ENCODE peak calls at places on chromosomes 16 and 17, in seven cellular contexts. I, G, U, V, K, H and D are unnamed samples. For H3K4me1, the result is how much of the 10 kb centered on the place peaks cover.

GRCh38 chr17:75110307-75110937 is 653 bp downstream of the ARMC7 start:
- DNase-seq in H (peak), K (peak), I (peak), G (no peak), V (peak), U (no peak), D (peak)

GRCh38 chr17:37458805-37459204 is 30.9 kb upstream of the DUSP14 start:
- DNase-seq in U (no peak), I (no peak), H (peak), G (peak), V (no peak), K (no peak), D (no peak)

GRCh38 chr17:81142301-81143199 is 22.8 kb upstream of the PVALEF start:
- DNase-seq in V (peak), K (peak), H (peak), U (peak), G (peak), I (peak), D (peak)

GRCh38 chr17:81080056-81080455 is 45.1 kb downstream of the BAIAP2 start:
- DNase-seq in H (no peak), K (no peak), V (no peak), I (no peak), G (no peak), U (no peak), D (no peak)

GRCh38 chr17:43356999-43357398 is 41.8 kb upstream of the ARL4D start:
- DNase-seq in I (peak), U (no peak), H (peak), K (no peak), G (peak), V (no peak), D (no peak)

GRCh38 chr17:48603959-48604769 is 622 bp downstream of the HOXB6 start:
- DNase-seq in V (peak), I (no peak), H (peak), G (no peak), K (no peak), U (no peak), D (no peak)

GRCh38 chr17:57946798-57947358 is 8.3 kb downstream of the CUEDC1 start:
- DNase-seq in I (peak), G (peak), H (peak), V (no peak), U (no peak), K (peak), D (no peak)

GRCh38 chr16:72481419-72481818 is 309.5 kb upstream of the PMFBP1 start:
- DNase-seq in H (peak), V (no peak), U (no peak), K (no peak), G (no peak), I (no peak), D (no peak)

GRCh38 chr17:47120521-47121095 is 68.5 kb downstream of the CDC27 start:
- DNase-seq in H (no peak), V (no peak), I (no peak), U (no peak), K (no peak), G (peak), D (no peak)

DNA sequence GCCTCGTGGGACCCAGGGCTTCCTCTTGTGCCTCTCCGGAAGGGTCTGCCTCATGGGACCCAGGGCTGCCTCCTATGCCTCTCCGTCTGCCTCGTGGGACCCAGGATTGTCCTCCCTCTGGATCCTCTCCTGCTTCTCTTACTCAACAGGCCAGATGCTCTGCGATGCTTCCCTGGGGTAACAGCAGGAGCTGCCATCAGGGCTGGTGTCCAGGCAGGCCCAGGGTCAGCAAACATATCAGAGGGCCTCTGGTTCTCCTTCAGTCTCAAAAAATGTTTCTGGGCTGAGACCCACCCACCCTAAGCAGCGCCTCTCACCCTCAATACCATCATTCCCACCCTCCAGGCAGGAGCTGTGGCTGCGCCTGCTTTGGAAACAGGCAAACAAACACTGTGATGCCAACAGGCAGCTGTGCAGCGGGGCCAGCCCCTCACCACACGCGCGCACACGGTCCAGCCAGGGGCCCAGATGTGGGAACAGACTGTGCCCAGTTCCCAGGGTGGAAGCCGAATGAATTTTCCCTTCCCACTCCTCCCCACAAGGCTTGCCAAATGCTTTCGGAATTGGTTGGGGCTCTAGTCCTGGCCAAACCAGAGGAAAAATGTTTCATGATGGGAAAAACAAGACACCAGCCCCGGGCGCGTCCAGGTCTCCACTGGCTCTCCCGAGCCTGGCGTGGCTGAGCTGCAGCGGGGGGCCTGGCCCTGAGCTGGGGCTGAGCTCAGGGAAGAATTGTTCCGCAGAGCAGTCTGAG is 11.3 kb downstream of the TIMM22 start:
- DNase-seq in V (no peak), H (no peak), G (no peak), I (peak), U (peak), K (no peak), D (peak)
- H3K4me1 ChIP-seq in V (under half), H (under half), G (under half), I (under half), U (half or more), K (under half), D (under half)

DNA sequence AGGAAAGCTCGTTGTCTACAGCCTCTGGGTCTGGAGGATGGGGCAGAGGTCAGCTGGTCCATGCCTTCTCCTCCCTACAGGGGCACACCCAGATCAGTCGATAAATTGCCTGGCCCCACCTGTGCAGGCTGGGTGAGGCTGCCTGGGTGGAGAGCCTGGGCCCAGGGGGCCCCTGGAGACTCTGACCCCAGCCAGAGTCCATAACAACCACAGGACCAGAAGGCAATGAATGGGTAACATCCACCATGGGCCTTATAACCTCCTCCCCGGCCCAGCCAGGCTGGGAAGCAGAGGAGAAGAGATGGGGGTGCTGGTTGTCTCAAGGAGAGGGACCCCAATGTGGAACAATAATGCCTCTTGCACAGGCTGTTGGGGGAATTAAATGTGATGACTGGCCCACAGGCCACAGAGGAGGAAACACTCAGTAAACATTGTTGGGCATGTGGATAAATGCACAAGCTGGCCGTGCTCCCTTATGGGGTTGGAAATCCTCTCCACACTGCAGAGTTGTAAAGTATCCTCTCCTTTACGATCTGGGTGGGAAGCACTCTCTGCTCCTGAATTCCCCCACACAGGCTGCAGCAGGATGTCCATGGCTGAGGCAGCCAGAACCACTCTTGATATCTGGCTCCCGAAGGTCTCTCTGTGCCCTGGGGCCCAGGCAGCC is 56.7 kb upstream of the TOB1 start:
- DNase-seq in V (no peak), H (no peak), U (no peak), I (no peak), K (no peak), G (no peak), D (no peak)
- H3K4me1 ChIP-seq in V (under half), H (under half), U (under half), I (under half), K (under half), G (under half), D (under half)

DNA sequence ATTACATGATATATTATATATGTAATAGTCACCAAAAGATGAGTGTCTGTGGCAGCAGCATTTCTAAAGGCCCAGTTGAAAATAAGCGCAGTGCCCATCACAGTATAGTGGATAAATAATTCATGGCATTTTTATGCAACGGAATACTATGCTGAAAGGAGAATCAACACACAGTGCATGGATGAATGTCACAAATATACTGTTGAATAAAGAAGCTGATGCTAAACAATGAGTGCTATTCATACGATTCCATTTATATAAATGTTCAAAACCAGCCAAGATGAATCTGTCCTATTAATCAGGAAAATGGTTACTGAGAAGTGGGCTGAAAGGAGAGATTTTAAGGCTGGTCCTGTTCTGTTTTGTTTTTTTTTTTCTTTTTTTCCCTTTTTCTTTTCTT is 61.6 kb downstream of the HSD17B2 start:
- DNase-seq in H (no peak), G (no peak), U (no peak), I (no peak), K (no peak), V (no peak), D (no peak)
- H3K4me1 ChIP-seq in H (under half), G (under half), U (under half), I (under half), K (under half), V (under half), D (under half)

DNA sequence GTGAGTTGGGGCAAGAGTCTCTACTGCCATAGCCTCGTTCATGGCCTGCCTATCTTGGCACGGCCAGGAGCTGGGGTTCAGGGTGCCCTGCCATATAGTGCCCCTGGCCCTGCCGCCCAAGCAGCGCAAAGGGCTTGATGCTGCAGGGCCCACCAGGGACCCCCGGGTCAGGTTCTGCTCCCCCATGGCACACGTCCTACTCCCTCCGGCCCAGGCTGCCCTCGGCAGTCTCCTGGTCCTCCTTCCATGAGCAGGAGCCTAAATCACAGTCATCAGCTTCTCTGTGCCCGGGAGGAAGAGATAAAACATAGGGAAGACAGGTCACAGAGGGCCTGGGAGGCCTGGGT is 55.9 kb upstream of the MTSS2 start:
- DNase-seq in G (no peak), K (no peak), U (no peak), I (no peak), V (no peak), H (no peak), D (peak)
- H3K4me1 ChIP-seq in G (half or more), K (under half), U (under half), I (under half), V (under half), H (under half), D (under half)

GRCh38 chr17:50211249-50212120 is 10.1 kb upstream of the COL1A1 start:
- DNase-seq in U (peak), K (no peak), V (peak), I (peak), H (no peak), G (no peak), D (no peak)
- H3K4me1 ChIP-seq in U (under half), K (under half), V (under half), I (under half), H (under half), G (half or more), D (under half)

GRCh38 chr17:1620486-1620885 is 8.1 kb downstream of the SLC43A2 start:
- DNase-seq in K (no peak), V (no peak), U (no peak), H (no peak), G (no peak), I (no peak), D (no peak)
- H3K4me1 ChIP-seq in K (under half), V (under half), U (under half), H (under half), G (under half), I (under half), D (under half)

GRCh38 chr16:17369441-17369951 is 101.3 kb downstream of the XYLT1 start:
- DNase-seq in V (no peak), U (peak), K (peak), I (no peak), G (no peak), H (no peak), D (peak)

GRCh38 chr16:17371014-17371296 is 99.8 kb downstream of the XYLT1 start:
- DNase-seq in V (no peak), H (no peak), K (no peak), G (no peak), U (no peak), I (no peak), D (no peak)

GRCh38 chr16:17368951-17369350 is 101.8 kb downstream of the XYLT1 start:
- DNase-seq in G (no peak), V (no peak), I (no peak), U (no peak), H (no peak), K (no peak), D (no peak)

GRCh38 chr16:17368511-17368910 is 102.2 kb downstream of the XYLT1 start:
- DNase-seq in U (no peak), I (no peak), K (no peak), G (no peak), V (no peak), H (no peak), D (no peak)

GRCh38 chr16:17370233-17371013 is 100.3 kb downstream of the XYLT1 start:
- DNase-seq in K (no peak), V (no peak), H (no peak), I (no peak), U (no peak), G (peak), D (no peak)
- H3K4me1 ChIP-seq in K (under half), V (under half), H (under half), I (under half), U (under half), G (under half), D (under half)

GRCh38 chr16:85233520-85233919 is 121.2 kb upstream of the CIBAR2 start:
- DNase-seq in G (no peak), V (no peak), K (peak), H (no peak), I (no peak), U (no peak), D (no peak)
- H3K4me1 ChIP-seq in G (under half), V (under half), K (under half), H (under half), I (under half), U (half or more), D (under half)

DNA sequence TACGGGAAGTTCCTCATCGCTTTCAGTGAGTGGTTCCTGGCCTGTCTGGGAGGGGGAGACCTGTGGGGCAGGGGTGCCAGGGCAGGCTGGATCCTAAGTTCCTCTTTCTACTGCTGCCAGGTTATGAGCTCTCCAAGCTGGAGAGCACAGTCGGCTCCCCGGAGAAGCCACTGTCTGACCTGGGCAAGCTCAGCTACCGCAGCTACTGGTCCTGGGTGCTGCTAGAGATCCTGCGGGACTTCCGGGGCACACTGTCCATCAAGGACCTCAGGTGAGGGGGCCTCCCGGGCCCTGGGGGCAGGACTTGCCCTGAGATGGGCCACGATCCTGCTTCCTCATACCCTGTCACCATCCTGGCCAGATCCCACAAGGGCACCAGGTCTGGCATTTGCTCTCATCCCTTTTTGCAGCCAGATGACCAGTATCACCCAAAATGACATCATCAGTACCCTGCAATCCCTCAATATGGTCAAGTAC is 5.2 kb downstream of the PRSS8 start:
- DNase-seq in K (peak), V (no peak), I (no peak), U (no peak), G (no peak), H (no peak), D (no peak)
- H3K4me1 ChIP-seq in K (half or more), V (under half), I (under half), U (under half), G (under half), H (under half), D (under half)